ENCODE peak calls at places on chromosomes 11 and 22, in nine cellular contexts. I is NCI-H510A treated with DMSO at 0.1 percent for 48 hours; Y is AG04449; E is lung microvascular endothelial cell; F is fibroblast of lung; H is posterior vena cava; B is ACHN; X is effector CD4-positive, alpha-beta T cell; U is activated naive CD4-positive, alpha-beta T cell treated with Interleukin-2 at 50 U/mL for 16 hours. Q is an unnamed sample.

GRCh38 chr11:13486926-13487660 is 8.7 kb downstream of the PTH start:
- DNase-seq in H (peak), X (peak), F (peak), E (no peak), Y (no peak), I (no peak), U (peak), B (no peak), Q (no peak)

GRCh38 chr11:3222941-3223905 is 4.6 kb upstream of the MRGPRG start:
- DNase-seq in B (no peak), I (no peak), Y (no peak), X (no peak), U (no peak), F (no peak), H (peak), E (no peak), Q (no peak)

GRCh38 chr11:86101941-86102407 is 33.1 kb upstream of the PICALM start:
- DNase-seq in Y (no peak), H (no peak), E (no peak), I (no peak), X (no peak), F (no peak), B (no peak), U (no peak), Q (no peak)

GRCh38 chr11:70517996-70518907 is 119.9 kb downstream of the CTTN start:
- DNase-seq in Y (peak), E (no peak), F (peak), B (peak), X (no peak), I (no peak), H (peak), U (no peak), Q (no peak)

GRCh38 chr11:76978818-76979217 is 55.4 kb upstream of the B3GNT6 start:
- DNase-seq in H (no peak), X (no peak), E (no peak), F (no peak), Y (no peak), B (no peak), U (no peak), I (no peak), Q (no peak)

GRCh38 chr22:43883012-43883661 is 8.7 kb downstream of the PNPLA5 start:
- DNase-seq in B (peak), E (peak), H (peak), F (peak), U (peak), X (peak), Y (no peak), I (peak), Q (peak)

GRCh38 chr11:14742849-14743248 is 99.2 kb downstream of the PDE3B start:
- DNase-seq in F (no peak), U (no peak), B (no peak), E (no peak), H (peak), I (no peak), X (no peak), Y (no peak), Q (no peak)

GRCh38 chr11:30423886-30424285 is 101.0 kb downstream of the ARL14EP start:
- DNase-seq in H (no peak), U (no peak), Y (no peak), B (peak), E (no peak), I (no peak), X (no peak), F (no peak), Q (no peak)

GRCh38 chr11:10325398-10326079 is 20.7 kb downstream of the ADM start:
- DNase-seq in E (peak), I (no peak), F (peak), U (no peak), H (no peak), Y (no peak), X (no peak), B (no peak), Q (no peak)

GRCh38 chr11:57321996-57322880 is 2.5 kb downstream of the TNKS1BP1 start:
- DNase-seq in E (peak), H (peak), X (no peak), B (peak), I (peak), U (peak), Y (peak), F (peak), Q (peak)

GRCh38 chr22:19579113-19579811 is 55.1 kb upstream of the CLDN5 start:
- DNase-seq in H (no peak), U (no peak), B (no peak), Y (no peak), I (no peak), F (peak), X (no peak), E (peak), Q (no peak)

GRCh38 chr11:74846770-74847169 is 98.1 kb downstream of the RNF169 start:
- DNase-seq in H (no peak), Y (no peak), I (no peak), F (peak), E (peak), X (no peak), U (no peak), B (no peak), Q (no peak)

GRCh38 chr11:88042238-88043032 is 132.8 kb downstream of the RAB38 start:
- DNase-seq in X (no peak), I (no peak), B (no peak), H (no peak), F (no peak), E (no peak), Y (no peak), U (no peak), Q (no peak)

GRCh38 chr22:48973694-48974041 is 854.0 kb downstream of the BRD1 start:
- DNase-seq in B (no peak), H (no peak), F (no peak), X (no peak), I (no peak), Y (no peak), U (no peak), E (no peak), Q (no peak)

GRCh38 chr11:95149659-95150294 is 60.1 kb downstream of the ENDOD1 start:
- DNase-seq in F (no peak), Y (no peak), X (no peak), I (peak), B (no peak), H (no peak), E (peak), U (no peak), Q (no peak)

GRCh38 chr11:3981084-3981633 is 113.4 kb upstream of the RRM1 start:
- DNase-seq in B (no peak), E (no peak), Y (no peak), X (no peak), F (no peak), I (no peak), H (no peak), U (no peak), Q (no peak)